ENCODE peak calls at places on chromosomes 16 and 17, in four cellular contexts. R is right lobe of liver; F is tibial artery; Q is CD8-positive, alpha-beta memory T cell. A is an unnamed sample.

GRCh38 chr17:68060336-68060735 is 24.8 kb downstream of the KPNA2 start:
- DNase-seq in F (no peak), R (no peak), Q (peak; percentile 32), A (no peak)

GRCh38 chr16:78520470-78520869 is 421.0 kb downstream of the WWOX start:
- DNase-seq in R (no peak), F (no peak), Q (no peak), A (no peak)

GRCh38 chr17:8362651-8363332 is 13.7 kb downstream of the KRABD2 start:
- DNase-seq in F (no peak), Q (no peak), R (no peak), A (no peak)

GRCh38 chr17:36714789-36715188 is 113.4 kb downstream of the MRM1 start:
- DNase-seq in Q (no peak), R (no peak), F (no peak), A (no peak)

GRCh38 chr17:35757243-35757642 is 3.4 kb upstream of the C17orf50 start:
- DNase-seq in Q (no peak), R (no peak), F (no peak), A (no peak)

GRCh38 chr17:5563451-5563850 is 20.9 kb downstream of the NLRP1 start:
- DNase-seq in F (no peak), Q (no peak), R (no peak), A (no peak)

GRCh38 chr16:54430491-54431030 is 144.0 kb upstream of the IRX3 start:
- DNase-seq in Q (no peak), R (peak; percentile 68), F (no peak), A (no peak)

GRCh38 chr17:50003916-50004315 is 8.9 kb upstream of the DLX3 start:
- DNase-seq in F (peak; percentile 28), Q (no peak), R (no peak), A (no peak)

GRCh38 chr17:44084131-44084538 is 13.6 kb downstream of the G6PC3 start:
- DNase-seq in Q (no peak), F (no peak), R (no peak), A (peak; percentile 54)

GRCh38 chr16:67155305-67156145 is 4.2 kb downstream of the TRADD start:
- DNase-seq in F (peak; percentile 83), R (peak; percentile 79), Q (peak; percentile 74), A (peak; percentile 89)

GRCh38 chr16:57892447-57893096 is 78.4 kb downstream of the CNGB1 start:
- DNase-seq in F (no peak), Q (no peak), R (no peak), A (no peak)

DNA sequence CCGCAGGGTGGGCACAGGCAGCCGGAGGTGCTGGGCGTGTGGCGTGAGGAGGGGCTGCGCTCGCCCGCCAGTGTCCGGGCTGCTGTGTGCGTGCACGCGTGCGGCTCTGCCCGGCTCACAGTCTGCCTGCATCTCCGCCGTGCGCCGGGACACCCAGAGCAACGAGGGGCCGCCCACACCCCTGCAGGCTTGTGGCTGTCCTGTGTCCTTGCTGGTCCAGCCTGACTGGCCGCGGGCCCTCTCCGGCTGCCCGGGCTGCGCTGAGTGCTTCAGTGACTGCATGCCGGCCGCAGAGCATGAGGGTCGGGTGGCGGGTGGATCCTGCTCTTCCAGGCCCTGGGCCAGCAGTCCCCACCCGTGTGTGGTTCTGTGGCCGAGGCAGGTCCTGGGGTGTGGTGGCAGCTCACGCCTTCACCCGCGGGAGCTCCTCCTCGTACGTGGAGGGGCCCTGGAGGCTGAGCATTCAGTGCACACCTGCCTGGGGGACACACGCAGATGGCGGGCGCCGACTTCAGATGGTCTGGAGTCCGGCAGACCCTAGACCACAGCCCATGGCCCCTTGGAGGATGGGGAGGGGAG is 12.4 kb downstream of the TPSG1 start:
- DNase-seq in R (no peak), F (no peak), Q (no peak), A (no peak)
- H3K9me3 ChIP-seq in R (no peaks in the 10 kb centered on the region), F (no peaks in the 10 kb centered on the region), Q (no peaks in the 10 kb centered on the region), A (no peaks in the 10 kb centered on the region)

GRCh38 chr16:56632848-56633365 is 448 bp downstream of the MT1M start:
- DNase-seq in F (no peak), Q (no peak), R (no peak), A (no peak)
- H3K4me3 ChIP-seq in F (peak overlapping the region; percentile 67), Q (no peak overlapping the region), R (peak overlapping the region; percentile 49), A (peak overlapping the region; percentile 46)

GRCh38 chr16:842631-843560 is 42.4 kb upstream of the GNG13 start:
- DNase-seq in Q (no peak), F (no peak), R (no peak), A (no peak)

GRCh38 chr16:842061-842476 is 41.5 kb upstream of the GNG13 start:
- DNase-seq in F (no peak), R (no peak), Q (no peak), A (no peak)

GRCh38 chr16:840561-841454 is 40.3 kb upstream of the GNG13 start:
- DNase-seq in R (no peak), Q (no peak), F (no peak), A (no peak)

GRCh38 chr16:839643-840408 is 39.3 kb upstream of the GNG13 start:
- DNase-seq in Q (no peak), R (no peak), F (no peak), A (no peak)

GRCh38 chr16:841455-842060 is 41.0 kb upstream of the GNG13 start:
- DNase-seq in Q (no peak), R (no peak), F (no peak), A (no peak)
- H3K9me3 ChIP-seq in Q (no peaks in the 10 kb centered on the region), R (no peaks in the 10 kb centered on the region), F (no peaks in the 10 kb centered on the region), A (peaks cover 6% of the 10 kb centered on the region)

DNA sequence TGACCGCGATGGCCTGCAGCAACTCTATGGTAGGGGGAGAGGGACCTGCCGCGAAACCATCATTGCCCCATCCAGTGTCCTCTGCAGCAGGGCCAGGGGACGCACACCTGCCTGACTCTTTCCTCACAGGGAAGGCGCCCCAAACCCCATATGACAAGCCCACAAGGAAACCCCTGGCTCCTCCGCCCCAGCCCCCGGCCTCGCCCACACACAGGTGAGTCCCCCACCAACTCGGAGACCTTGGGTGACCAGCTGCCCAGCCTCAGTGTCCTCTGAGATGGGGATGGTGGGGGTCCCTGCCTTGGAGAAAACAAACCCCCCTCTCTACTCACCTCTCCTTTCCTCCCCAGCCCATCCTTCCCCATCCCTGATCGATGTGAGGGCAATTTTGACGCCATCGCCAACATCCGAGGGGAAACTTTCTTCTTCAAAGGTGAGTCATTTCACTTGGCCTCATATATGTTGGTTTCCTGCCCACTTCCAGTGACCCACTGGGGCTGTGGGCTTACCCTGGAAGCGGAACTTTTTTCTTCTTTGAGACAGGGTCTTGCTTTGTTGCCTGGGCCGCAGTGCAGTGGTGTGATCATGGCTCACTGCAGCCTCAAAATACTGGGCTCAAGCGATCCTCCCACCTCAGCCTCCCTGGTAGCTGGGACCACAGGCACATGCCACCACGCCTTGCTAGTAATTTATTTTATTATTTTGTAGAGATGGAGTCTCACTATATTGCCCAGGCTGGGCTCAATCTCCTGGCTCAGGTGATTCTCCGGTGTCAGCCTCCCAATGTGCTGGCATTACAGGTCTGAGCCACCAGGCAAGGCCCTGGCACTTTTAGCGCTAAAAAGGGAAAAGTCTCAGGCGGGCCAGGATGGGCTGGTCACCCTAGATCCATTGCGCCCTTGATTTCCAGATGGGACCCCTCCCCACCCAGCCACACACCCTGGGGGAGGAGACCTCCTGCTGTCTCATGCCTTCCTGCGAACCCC is 8.0 kb upstream of the IL32 start:
- DNase-seq in Q (no peak), F (no peak), R (no peak), A (no peak)
- H3K4me3 ChIP-seq in Q (peak overlapping the region; percentile 71), F (no peak overlapping the region), R (peak overlapping the region; percentile 94), A (peak overlapping the region; percentile 86)

DNA sequence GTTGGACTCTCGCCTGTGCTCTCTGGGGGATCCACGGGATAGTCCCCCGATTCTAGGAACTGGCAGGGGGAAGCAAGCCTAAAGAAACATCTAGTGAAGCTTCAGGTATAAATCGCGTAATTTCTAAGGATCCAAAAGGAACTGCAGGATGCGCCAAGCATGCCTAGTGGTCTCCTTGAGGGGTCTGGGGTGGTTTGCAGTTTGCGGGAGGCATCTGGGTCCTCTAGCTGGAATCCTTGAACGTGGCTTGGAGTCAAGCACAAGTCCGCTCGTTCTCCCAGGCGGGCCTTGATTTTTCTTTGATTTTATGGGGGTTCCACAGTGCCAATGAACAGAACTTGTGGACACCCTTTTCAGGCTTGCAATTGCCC is 1000.5 kb downstream of the KCNJ18 start:
- DNase-seq in R (no peak), F (no peak), Q (no peak), A (no peak)
- H3K9me3 ChIP-seq in R (no peaks in the 10 kb centered on the region), F (no peaks in the 10 kb centered on the region), Q (no peaks in the 10 kb centered on the region), A (peaks cover 10% of the 10 kb centered on the region)